ENCODE peak calls at places on chromosomes 5 and 9, in six cellular contexts. X is A549, R is AG04449, U is cardiac fibroblast, L is GM20000, G is fibroblast of the aortic adventitia. Q is an unnamed sample.
A peak's percentile ranks its signal among the peaks of the same experiment; 100 is the strongest.

GRCh38 chr9:123401879-123402513 is 46.0 kb downstream of the CRB2 start:
- DNase-seq in X (peak; percentile 52), R (no peak), U (peak; percentile 68), L (peak; percentile 61), G (peak; percentile 56), Q (no peak)

GRCh38 chr5:107799306-107799705 is 128.6 kb upstream of the EFNA5 start:
- DNase-seq in X (no peak), R (no peak), U (no peak), L (no peak), G (no peak), Q (no peak)

GRCh38 chr5:39283231-39283818 is 64.0 kb upstream of the FYB1 start:
- DNase-seq in X (peak; percentile 83), R (peak; percentile 9), U (peak; percentile 81), L (peak; percentile 55), G (peak; percentile 84), Q (no peak)

GRCh38 chr5:150399158-150400019 is 13.3 kb downstream of the CD74 start:
- DNase-seq in X (no peak), R (no peak), U (no peak), L (no peak), G (no peak), Q (no peak)

GRCh38 chr5:10364186-10364689 is 10.7 kb downstream of the MARCHF6 start:
- DNase-seq in X (peak; percentile 33), R (no peak), U (no peak), L (no peak), G (no peak), Q (no peak)

GRCh38 chr9:6893350-6894131 is 135.8 kb downstream of the KDM4C start:
- DNase-seq in X (no peak), R (no peak), U (no peak), L (no peak), G (no peak), Q (no peak)

GRCh38 chr5:80061005-80061404 is 25.9 kb downstream of the THBS4 start:
- DNase-seq in X (no peak), R (no peak), U (no peak), L (no peak), G (no peak), Q (no peak)

GRCh38 chr5:54186108-54186507 is 124.3 kb downstream of the ARL15 start:
- DNase-seq in X (no peak), R (no peak), U (no peak), L (no peak), G (no peak), Q (no peak)

GRCh38 chr5:169914766-169915165 is 65.5 kb downstream of the INSYN2B start:
- DNase-seq in X (no peak), R (no peak), U (peak; percentile 77), L (no peak), G (peak; percentile 33), Q (no peak)

GRCh38 chr5:100889165-100889564 is 13.9 kb downstream of the ST8SIA4 start:
- DNase-seq in X (no peak), R (no peak), U (no peak), L (no peak), G (no peak), Q (no peak)

GRCh38 chr9:125744616-125745387 is 2.4 kb upstream of the PBX3 start:
- DNase-seq in X (no peak), R (peak; percentile 69), U (no peak), L (no peak), G (peak; percentile 45), Q (no peak)

GRCh38 chr5:59873113-59873512 is 20.4 kb downstream of the PDE4D start:
- DNase-seq in X (peak; percentile 28), R (peak; percentile 75), U (peak; percentile 14), L (no peak), G (peak; percentile 33), Q (no peak)

GRCh38 chr9:38046669-38047300 is 22.2 kb downstream of the SHB start:
- DNase-seq in X (peak; percentile 63), R (peak; percentile 41), U (peak; percentile 68), L (no peak), G (peak; percentile 74), Q (no peak)

GRCh38 chr5:150946351-150946905 is 41.6 kb upstream of the ZNF300 start:
- DNase-seq in X (no peak), R (no peak), U (peak; percentile 95), L (no peak), G (peak; percentile 89), Q (peak; percentile 46)

GRCh38 chr5:54180616-54181015 is 129.8 kb downstream of the ARL15 start:
- DNase-seq in X (no peak), R (no peak), U (peak; percentile 25), L (no peak), G (no peak), Q (no peak)

GRCh38 chr5:42250-42649 is 49.7 kb upstream of the PLEKHG4B start:
- DNase-seq in X (peak; percentile 41), R (no peak), U (no peak), L (no peak), G (no peak), Q (no peak)

GRCh38 chr5:125372694-125373621 is 626.5 kb upstream of the ZNF608 start:
- DNase-seq in X (no peak), R (peak; percentile 17), U (peak; percentile 37), L (no peak), G (peak; percentile 65), Q (no peak)

GRCh38 chr5:104082754-104083153 is 520.2 kb upstream of the NUDT12 start:
- DNase-seq in X (no peak), R (no peak), U (no peak), L (no peak), G (no peak), Q (no peak)
- TF ChIP-seq CTCF in X (no peak), R (no peak), U (no peak), L (no peak), G (no peak), Q (no peak)

DNA sequence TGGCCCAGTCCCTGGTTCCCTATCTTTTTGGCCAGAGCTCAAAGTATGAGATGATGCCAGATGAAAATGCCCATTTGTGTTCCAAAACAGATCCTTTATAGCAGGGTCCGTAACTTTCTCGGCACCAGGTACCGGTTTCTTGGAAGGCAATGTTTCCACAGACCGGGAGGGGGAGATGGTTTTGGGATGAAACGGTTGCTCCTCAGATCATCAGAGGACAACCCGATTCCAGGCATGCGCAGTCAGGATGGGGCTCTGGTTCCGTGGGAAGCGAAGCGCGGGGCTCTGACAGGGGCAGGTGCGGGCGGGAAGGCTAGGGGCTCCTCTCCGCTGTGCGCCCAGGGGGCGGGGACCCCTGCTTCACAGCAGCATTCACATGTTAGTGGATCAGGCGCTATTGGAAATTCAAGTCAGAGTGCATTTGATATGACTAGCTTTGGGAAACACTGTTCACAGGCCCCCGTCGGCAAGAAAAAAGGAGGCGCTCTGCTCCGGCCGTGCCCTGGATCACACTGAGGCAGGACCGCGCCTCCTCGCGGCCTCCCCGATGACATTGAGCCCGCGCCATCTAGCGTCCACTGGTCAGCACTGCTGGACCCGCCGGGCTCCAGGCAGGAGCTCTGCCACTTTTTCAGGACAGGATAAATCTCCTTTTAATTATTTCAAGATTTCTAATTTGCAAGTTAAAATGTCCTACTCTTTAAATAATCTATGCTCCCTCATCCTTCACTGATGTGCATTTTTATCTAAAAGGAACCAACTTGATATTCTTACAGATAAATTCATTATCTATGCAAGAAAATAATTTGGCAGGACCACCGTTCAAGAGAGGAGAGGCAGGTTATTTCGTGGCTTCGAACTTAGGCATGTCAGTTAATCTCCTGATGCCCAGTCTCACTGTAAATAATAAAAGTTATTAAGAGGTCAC is 190.0 kb downstream of the FANCC start:
- DNase-seq in X (peak; percentile 76), R (no peak), U (peak; percentile 82), L (peak; percentile 82), G (peak; percentile 73), Q (peak; percentile 82)
- TF ChIP-seq CTCF in X (peak; percentile 95), R (peak; percentile 100), U (peak; percentile 98), L (peak; percentile 99), G (peak; percentile 98), Q (no peak)

DNA sequence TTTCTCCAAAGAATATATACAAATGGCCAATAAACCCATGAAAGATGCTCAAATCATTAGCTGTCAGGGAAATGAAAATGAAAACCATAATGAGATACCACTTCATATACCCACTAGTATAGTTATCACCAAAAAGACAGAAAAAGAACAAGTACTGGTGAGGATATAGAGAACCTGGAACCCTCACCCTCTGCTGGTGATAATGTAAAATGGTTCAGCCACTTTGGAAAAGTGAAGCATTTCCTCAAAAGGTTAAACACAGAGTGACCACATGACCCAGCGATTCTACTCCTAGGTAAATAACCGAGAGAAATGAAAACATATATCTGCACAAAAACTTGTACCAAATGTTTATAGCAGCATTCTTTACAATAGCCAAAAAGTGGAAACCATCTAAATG is 72.0 kb downstream of the HSD17B3 start:
- DNase-seq in X (no peak), R (no peak), U (no peak), L (no peak), G (no peak), Q (no peak)
- TF ChIP-seq CTCF in X (no peak), R (no peak), U (peak; percentile 9), L (no peak), G (peak; percentile 9), Q (no peak)

DNA sequence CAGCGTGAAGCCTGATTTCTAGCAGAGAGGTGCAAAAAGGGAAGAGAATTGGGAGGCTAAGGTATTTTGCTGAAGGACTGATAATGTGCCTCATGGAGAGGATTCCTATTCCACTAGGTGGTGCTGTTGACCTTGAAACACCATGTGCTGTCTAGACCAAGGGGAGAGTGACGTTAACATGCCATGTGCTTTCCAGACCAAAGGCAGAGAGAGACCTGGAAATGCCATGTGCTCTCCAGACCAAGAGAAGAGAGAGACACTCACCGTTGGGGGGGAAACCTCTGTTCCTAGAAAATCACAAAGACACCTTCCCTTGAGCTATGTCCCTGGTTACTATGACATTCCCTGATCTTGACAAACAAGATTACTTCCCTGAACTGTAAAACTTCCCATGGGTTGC is 286.0 kb upstream of the TUSC1 start:
- DNase-seq in X (peak; percentile 82), R (peak; percentile 53), U (peak; percentile 68), L (peak; percentile 20), G (peak; percentile 70), Q (no peak)
- TF ChIP-seq CTCF in X (peak; percentile 54), R (peak; percentile 51), U (peak; percentile 56), L (peak; percentile 42), G (peak; percentile 55), Q (no peak)

DNA sequence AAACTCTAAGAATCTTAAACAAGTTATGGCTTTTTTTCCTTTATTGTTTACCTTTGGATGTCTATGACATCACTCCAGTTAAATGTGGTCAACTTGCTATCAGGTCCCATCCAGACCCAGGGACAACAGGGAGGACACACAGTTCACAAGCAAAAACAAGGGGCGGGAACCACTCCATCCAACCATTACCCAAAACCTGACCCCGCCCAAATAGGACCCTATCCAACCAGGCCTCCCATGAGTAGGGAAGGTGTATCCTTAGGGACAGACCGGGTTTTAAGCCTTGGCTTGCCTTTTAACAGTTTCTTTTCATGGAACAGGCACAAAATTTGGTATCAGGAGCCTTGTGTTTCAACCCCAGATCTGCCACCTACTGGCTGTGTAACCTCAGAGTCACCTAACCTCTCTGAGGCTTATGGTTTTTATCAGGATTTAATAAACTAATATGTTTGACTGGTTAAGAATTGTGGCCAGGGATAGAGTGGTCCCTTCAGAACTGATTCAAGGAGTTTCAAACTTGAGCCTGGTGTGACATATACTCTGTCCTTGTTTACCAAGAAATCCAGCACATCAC is 127.7 kb upstream of the RAD23B start:
- DNase-seq in X (no peak), R (no peak), U (no peak), L (no peak), G (no peak), Q (no peak)
- TF ChIP-seq CTCF in X (no peak), R (peak; percentile 3), U (peak; percentile 32), L (no peak), G (peak; percentile 12), Q (no peak)

Q was measured in omental fat pad.